ENCODE peak calls at places on chromosomes 7 and 10, in eight cellular contexts. T is thoracic aorta, I is WERI-Rb-1, Y is hepatocyte, R is foreskin fibroblast, X is psoas muscle, B is HFFc6, W is vagina. M is an unnamed sample.

GRCh38 chr10:99595236-99595635 is 25.0 kb downstream of the SLC25A28 start:
- DNase-seq in R (no peak), T (no peak), Y (no peak), B (no peak), X (no peak), W (no peak), I (no peak), M (no peak)

GRCh38 chr7:32290015-32290414 is 200.2 kb downstream of the LSM5 start:
- DNase-seq in T (no peak), W (no peak), R (no peak), B (no peak), Y (no peak), I (no peak), X (no peak), M (no peak)

GRCh38 chr10:42753126-42753506 is 29.5 kb upstream of the BMS1 start:
- DNase-seq in I (peak), T (no peak), W (no peak), B (peak), R (peak), Y (peak), X (peak), M (peak)

GRCh38 chr7:139871276-139871675 is 42.2 kb downstream of the TBXAS1 start:
- DNase-seq in Y (no peak), R (peak), I (no peak), W (no peak), X (no peak), T (no peak), B (peak), M (no peak)

GRCh38 chr7:36653011-36653670 is 71.2 kb downstream of the AOAH start:
- DNase-seq in I (no peak), T (no peak), R (peak), X (no peak), Y (no peak), B (no peak), W (no peak), M (no peak)

GRCh38 chr7:45151967-45152366 is 5.6 kb upstream of the RAMP3 start:
- DNase-seq in B (no peak), R (no peak), W (no peak), X (peak), Y (no peak), T (no peak), I (peak), M (no peak)

GRCh38 chr7:121339082-121339481 is 10.3 kb downstream of the WNT16 start:
- DNase-seq in B (no peak), I (no peak), W (no peak), T (no peak), Y (no peak), X (no peak), R (no peak), M (no peak)

GRCh38 chr10:9091515-9092093 is 1037.1 kb downstream of the GATA3 start:
- DNase-seq in I (no peak), Y (no peak), W (no peak), R (no peak), T (no peak), B (no peak), X (no peak), M (no peak)

GRCh38 chr7:24052572-24053223 is 231.3 kb upstream of the NPY start:
- DNase-seq in T (no peak), W (no peak), R (peak), B (peak), Y (no peak), I (no peak), X (no peak), M (no peak)

GRCh38 chr7:5661941-5662340 is 119.5 kb downstream of the RNF216 start:
- DNase-seq in Y (no peak), W (no peak), X (no peak), B (no peak), I (no peak), T (no peak), R (no peak), M (no peak)

GRCh38 chr10:104037261-104037951 is 48.3 kb downstream of the COL17A1 start:
- DNase-seq in R (no peak), I (no peak), Y (no peak), X (no peak), W (peak), T (no peak), B (no peak), M (no peak)

GRCh38 chr7:28697898-28698563 is 260.1 kb downstream of the TRIL start:
- DNase-seq in X (no peak), B (no peak), T (no peak), Y (no peak), R (no peak), W (no peak), I (no peak), M (no peak)

GRCh38 chr10:107163086-107163880 is 1.2 kb downstream of the SORCS1 start:
- DNase-seq in B (no peak), W (no peak), T (no peak), X (no peak), Y (peak), R (no peak), I (no peak), M (no peak)

GRCh38 chr7:518630-519428 is 817 bp downstream of the PDGFA start:
- DNase-seq in R (peak), I (peak), T (no peak), B (peak), Y (peak), W (no peak), X (peak), M (peak)

GRCh38 chr7:126450269-126450671 is 802.5 kb downstream of the GRM8 start:
- DNase-seq in I (no peak), R (no peak), B (no peak), W (no peak), T (no peak), X (no peak), Y (no peak), M (no peak)

GRCh38 chr10:80464557-80465466 is 10.7 kb downstream of the TSPAN14 start:
- DNase-seq in X (peak), I (no peak), W (no peak), Y (no peak), R (peak), B (no peak), T (no peak), M (no peak)

DNA sequence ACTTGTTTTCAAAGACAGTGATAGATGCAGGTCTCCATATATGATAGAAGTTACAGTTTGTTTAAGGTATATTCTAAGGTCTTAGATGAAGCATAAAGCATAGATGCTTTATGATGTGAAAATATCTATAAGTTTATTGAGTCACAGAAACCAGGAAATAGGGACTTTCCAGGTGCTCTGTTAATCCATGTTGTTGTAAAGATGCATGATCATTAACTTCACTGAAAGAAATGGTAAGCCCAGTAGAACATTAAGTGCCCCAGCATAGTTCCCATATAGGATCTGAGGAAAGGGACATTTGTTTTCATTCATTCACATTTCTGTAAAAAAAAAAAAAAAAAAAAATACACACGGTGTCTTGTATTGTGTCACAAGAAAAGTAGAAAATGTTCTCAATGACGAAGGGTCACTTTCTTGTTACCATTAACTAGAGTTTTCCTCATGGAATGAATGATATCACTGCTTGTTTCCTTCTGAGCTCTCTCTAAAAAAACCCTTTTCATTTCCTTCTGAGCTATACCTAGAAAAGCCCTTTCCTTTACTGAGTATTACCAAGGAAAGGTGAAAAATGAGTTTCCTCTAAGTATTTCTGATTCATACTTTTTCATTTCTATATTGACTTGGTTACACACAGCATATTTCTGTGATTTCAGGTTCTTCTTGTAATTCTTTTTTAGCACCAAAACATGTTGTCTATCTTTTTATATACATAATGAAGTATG is 105.2 kb downstream of the MACC1 start:
- DNase-seq in T (no peak), R (no peak), X (no peak), W (no peak), Y (peak), I (no peak), B (no peak), M (no peak)
- TF ChIP-seq CTCF in T (no peak), R (no peak), X (no peak), W (no peak), Y (no peak), I (no peak), B (no peak), M (no peak)

GRCh38 chr7:142960955-142961512 is 1.1 kb downstream of the KEL start:
- DNase-seq in X (no peak), Y (no peak), W (no peak), I (peak), B (no peak), T (no peak), R (no peak), M (no peak)
- TF ChIP-seq CTCF in X (no peak), Y (peak), W (no peak), I (no peak), B (no peak), T (no peak), R (no peak), M (no peak)

GRCh38 chr7:100049441-100050291 is at the start of gene ZSCAN21:
- DNase-seq in T (peak), R (peak), W (no peak), Y (peak), I (peak), X (peak), B (peak), M (peak)
- TF ChIP-seq CTCF in T (no peak), R (no peak), W (no peak), Y (peak), I (peak), X (no peak), B (peak), M (no peak)

GRCh38 chr10:77842652-77843212 is 83.8 kb downstream of the DLG5 start:
- DNase-seq in X (no peak), T (no peak), Y (no peak), I (no peak), B (no peak), R (no peak), W (no peak), M (no peak)

GRCh38 chr10:77843264-77843663 is 83.3 kb downstream of the DLG5 start:
- DNase-seq in Y (no peak), X (no peak), W (no peak), R (no peak), I (no peak), T (no peak), B (no peak), M (no peak)

GRCh38 chr10:77844713-77845454 is 81.7 kb downstream of the DLG5 start:
- DNase-seq in R (peak), T (peak), X (no peak), I (no peak), B (peak), Y (peak), W (no peak), M (no peak)

GRCh38 chr10:77845455-77845850 is 81.1 kb downstream of the DLG5 start:
- DNase-seq in Y (no peak), T (no peak), X (no peak), W (no peak), B (no peak), I (no peak), R (no peak), M (no peak)

DNA sequence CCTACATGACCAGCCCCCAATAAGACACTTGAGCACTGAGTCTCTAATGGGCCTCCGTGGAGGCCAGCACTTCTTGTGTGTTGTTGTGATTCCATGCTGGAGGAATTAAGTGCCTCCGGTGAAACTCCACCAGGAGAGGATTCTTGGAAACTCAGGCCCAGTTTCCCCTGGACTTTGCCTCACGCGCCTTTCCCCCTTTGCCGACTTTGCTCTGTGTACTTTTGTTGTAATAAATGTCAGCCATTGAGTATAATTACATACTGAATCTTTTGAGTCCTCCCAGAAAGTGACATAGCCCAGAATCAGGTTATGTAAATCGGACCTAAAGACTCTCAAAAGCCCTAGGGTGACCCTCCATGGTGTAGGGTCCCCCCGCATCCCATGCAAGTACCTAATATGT is 82.4 kb downstream of the DLG5 start:
- DNase-seq in W (no peak), I (no peak), B (no peak), X (no peak), R (no peak), Y (peak), T (no peak), M (no peak)
- TF ChIP-seq CTCF in W (no peak), I (no peak), B (no peak), X (no peak), R (no peak), Y (no peak), T (no peak), M (no peak)

DNA sequence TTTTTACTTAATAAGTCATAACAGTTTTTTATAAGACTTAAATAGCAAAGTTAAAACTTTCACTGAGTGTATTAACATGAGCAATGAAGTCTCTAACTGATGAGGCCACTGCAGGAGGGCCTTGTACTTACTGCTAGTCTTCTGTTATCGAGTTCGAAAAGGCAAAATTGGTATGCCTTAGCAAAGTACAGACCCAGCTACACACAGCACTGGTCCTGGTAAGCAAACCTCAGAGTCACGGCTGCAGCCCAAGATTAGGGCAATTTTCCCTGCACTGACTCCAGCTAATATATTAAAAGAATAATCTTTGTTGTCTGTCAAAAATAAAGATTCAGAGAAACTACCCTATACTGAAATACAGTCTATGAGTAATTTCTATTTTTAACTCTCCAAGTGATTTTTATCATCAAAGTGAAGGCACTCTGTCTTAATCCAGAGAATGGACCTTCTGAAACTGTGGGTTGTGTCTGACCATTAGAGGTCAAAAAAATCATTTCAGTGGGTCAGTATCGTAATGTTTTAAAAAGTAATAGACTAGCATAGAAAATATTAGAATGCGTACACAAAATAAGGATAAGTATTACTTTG is 85.7 kb downstream of the HBP1 start:
- DNase-seq in X (no peak), Y (no peak), T (no peak), I (no peak), W (no peak), R (no peak), B (no peak), M (no peak)
- TF ChIP-seq CTCF in X (no peak), Y (no peak), T (no peak), I (no peak), W (no peak), R (no peak), B (no peak), M (no peak)

GRCh38 chr7:18894155-18894554 is 223.3 kb downstream of the TWIST1 start:
- DNase-seq in W (no peak), B (no peak), Y (no peak), X (no peak), I (no peak), T (no peak), R (no peak), M (no peak)
- TF ChIP-seq CTCF in W (no peak), B (peak), Y (no peak), X (no peak), I (no peak), T (no peak), R (no peak), M (no peak)

DNA sequence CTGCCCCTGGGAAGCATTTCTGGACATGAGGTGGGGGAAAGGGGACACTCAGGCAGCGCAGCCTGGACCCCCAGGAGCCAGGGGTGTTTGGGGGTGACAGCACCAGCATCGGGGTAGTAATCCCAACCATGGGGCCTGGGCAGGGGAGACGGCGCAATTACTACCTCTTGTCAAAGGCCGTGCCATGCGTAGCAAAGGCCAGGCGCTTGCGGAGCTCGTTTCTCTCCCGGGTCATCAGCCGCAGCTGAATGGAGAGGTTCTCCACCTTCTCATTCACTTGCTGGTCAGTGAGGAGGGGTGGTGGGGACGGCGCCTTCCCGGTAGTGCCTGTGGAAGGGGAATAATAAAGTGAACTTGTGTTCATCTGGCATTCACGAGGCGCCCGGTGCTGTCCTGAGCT is 70.0 kb downstream of the DLG5 start:
- DNase-seq in X (no peak), T (no peak), R (no peak), W (no peak), I (no peak), Y (no peak), B (no peak), M (no peak)
- TF ChIP-seq CTCF in X (no peak), T (no peak), R (no peak), W (no peak), I (no peak), Y (no peak), B (no peak), M (no peak)

DNA sequence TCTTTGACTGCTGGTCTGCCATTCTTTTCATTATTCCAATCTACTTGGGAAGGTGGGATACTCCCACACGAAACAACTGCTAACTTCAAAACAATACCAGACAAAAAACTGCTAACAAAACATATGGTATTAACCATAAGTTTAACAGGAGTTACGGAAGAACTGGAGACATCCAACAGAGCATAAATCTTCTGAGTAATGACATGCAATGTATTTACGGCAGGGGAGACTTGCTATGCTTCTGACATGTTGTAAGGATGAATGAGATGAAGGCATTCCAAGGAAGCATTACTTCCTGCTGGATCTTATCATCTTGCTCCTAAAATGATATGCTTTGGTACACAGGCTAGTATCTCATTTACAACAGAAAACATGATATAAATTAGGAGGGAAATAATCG is 85.8 kb downstream of the ZNF92 start:
- DNase-seq in R (no peak), Y (no peak), B (no peak), W (no peak), I (no peak), X (no peak), T (no peak), M (no peak)
- TF ChIP-seq CTCF in R (no peak), Y (no peak), B (no peak), W (no peak), I (no peak), X (no peak), T (no peak), M (no peak)

DNA sequence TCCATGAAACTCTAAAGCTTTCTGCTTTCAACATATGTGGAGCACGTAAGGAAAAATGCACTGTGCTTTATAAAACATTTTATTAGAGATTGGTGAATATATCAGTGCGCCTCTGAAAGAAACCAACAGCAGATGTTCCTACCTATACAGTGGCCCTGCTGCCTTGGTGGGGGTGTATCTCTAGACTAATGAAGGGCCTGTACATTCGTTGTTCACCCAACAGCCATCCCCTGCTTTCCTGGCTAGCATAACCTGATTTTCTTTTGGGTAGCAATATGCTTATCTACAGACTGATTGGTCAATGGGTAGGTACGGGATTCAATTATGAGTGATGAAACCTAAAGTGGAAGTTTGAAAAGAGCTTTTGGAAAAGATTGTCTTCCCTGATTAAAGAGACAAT is 119.7 kb upstream of the FAM133B start:
- DNase-seq in R (no peak), X (no peak), B (no peak), T (no peak), Y (no peak), I (no peak), W (no peak), M (no peak)
- TF ChIP-seq CTCF in R (no peak), X (no peak), B (no peak), T (no peak), Y (no peak), I (no peak), W (no peak), M (no peak)

M was measured in glutamatergic neuron.